ENCODE peak calls at places on chromosomes 5 and 9, in nine cellular contexts. W is activated naive CD4-positive, alpha-beta T cell; F is NAMALWA; L is iris pigment epithelial cell; O is effector memory CD4-positive, alpha-beta T cell; Q is kidney tubule cell; G is putamen; V is AG08395; J is stimulated activated CD4-positive, alpha-beta T cell treated with anti-CD3 and anti-CD28 coated beads, TNF-alpha, amount 100 ng/mL, for 24 hours. B is an unnamed sample.

GRCh38 chr9:38281196-38281595 is 111.3 kb upstream of the ALDH1B1 start:
- DNase-seq in W (no peak), F (no peak), L (no peak), O (no peak), Q (no peak), G (no peak), V (no peak), J (no peak), B (no peak)

GRCh38 chr5:127761869-127762268 is 58.7 kb downstream of the CCDC192 start:
- DNase-seq in W (no peak), F (no peak), L (no peak), O (no peak), Q (no peak), G (no peak), V (no peak), J (no peak), B (no peak)

GRCh38 chr5:149904293-149904886 is 40.2 kb downstream of the PDE6A start:
- DNase-seq in W (no peak), F (no peak), L (peak), O (no peak), Q (no peak), G (no peak), V (no peak), J (no peak), B (no peak)

GRCh38 chr9:22483528-22484060 is 37.0 kb downstream of the DMRTA1 start:
- DNase-seq in W (no peak), F (no peak), L (no peak), O (no peak), Q (no peak), G (no peak), V (no peak), J (no peak), B (no peak)

GRCh38 chr5:75020016-75020656 is 32.2 kb downstream of the GCNT4 start:
- DNase-seq in W (no peak), F (no peak), L (no peak), O (no peak), Q (peak), G (no peak), V (no peak), J (no peak), B (no peak)

GRCh38 chr5:81140942-81141341 is 92.2 kb upstream of the CKMT2 start:
- DNase-seq in W (no peak), F (no peak), L (peak), O (no peak), Q (no peak), G (no peak), V (peak), J (no peak), B (no peak)

GRCh38 chr9:89743576-89744254 is 138.9 kb downstream of the GADD45G start:
- DNase-seq in W (no peak), F (peak), L (no peak), O (peak), Q (no peak), G (no peak), V (no peak), J (no peak), B (no peak)

GRCh38 chr9:80842383-80842782 is 847.0 kb downstream of the TLE1 start:
- DNase-seq in W (no peak), F (no peak), L (no peak), O (no peak), Q (no peak), G (no peak), V (no peak), J (no peak), B (no peak)

GRCh38 chr9:76586555-76587314 is 127.8 kb downstream of the GCNT1 start:
- DNase-seq in W (no peak), F (no peak), L (no peak), O (no peak), Q (no peak), G (no peak), V (no peak), J (no peak), B (no peak)

GRCh38 chr5:167943353-167943752 is 348.1 kb upstream of the WWC1 start:
- DNase-seq in W (no peak), F (no peak), L (no peak), O (no peak), Q (no peak), G (no peak), V (no peak), J (no peak), B (no peak)

GRCh38 chr5:154977409-154977808 is 36.1 kb upstream of the KIF4B start:
- DNase-seq in W (no peak), F (no peak), L (peak), O (no peak), Q (peak), G (no peak), V (no peak), J (no peak), B (no peak)

GRCh38 chr5:156515799-156516198 is 188.8 kb downstream of the SGCD start:
- DNase-seq in W (no peak), F (no peak), L (no peak), O (no peak), Q (peak), G (no peak), V (no peak), J (no peak), B (no peak)

GRCh38 chr9:95556521-95556920 is 39.8 kb upstream of the PTCH1 start:
- DNase-seq in W (no peak), F (no peak), L (no peak), O (no peak), Q (no peak), G (no peak), V (no peak), J (no peak), B (no peak)

GRCh38 chr5:104977530-104977929 is 1414.9 kb upstream of the NUDT12 start:
- DNase-seq in W (no peak), F (no peak), L (no peak), O (no peak), Q (no peak), G (no peak), V (no peak), J (no peak), B (no peak)

GRCh38 chr5:891837-892389 is 688 bp downstream of the BRD9 start:
- DNase-seq in W (no peak), F (peak), L (peak), O (no peak), Q (peak), G (peak), V (peak), J (no peak), B (no peak)

GRCh38 chr5:151675225-151675955 is 11.3 kb downstream of the SPARC start:
- DNase-seq in W (no peak), F (no peak), L (peak), O (no peak), Q (peak), G (no peak), V (no peak), J (no peak), B (no peak)

GRCh38 chr9:26261503-26262330 is 583.5 kb upstream of the TUSC1 start:
- DNase-seq in W (no peak), F (no peak), L (peak), O (no peak), Q (peak), G (no peak), V (peak), J (no peak), B (no peak)

GRCh38 chr5:22916393-22916792 is 63.2 kb upstream of the CDH12 start:
- DNase-seq in W (no peak), F (no peak), L (no peak), O (no peak), Q (no peak), G (no peak), V (no peak), J (no peak), B (no peak)

GRCh38 chr9:29198861-29199260 is 1625.6 kb upstream of the C9orf72 start:
- DNase-seq in W (no peak), F (no peak), L (no peak), O (no peak), Q (no peak), G (no peak), V (no peak), J (no peak), B (no peak)

GRCh38 chr5:143758750-143759149 is 53.2 kb upstream of the HMHB1 start:
- DNase-seq in W (no peak), F (no peak), L (no peak), O (no peak), Q (no peak), G (no peak), V (peak), J (no peak), B (no peak)

GRCh38 chr5:169861934-169862333 is 118.4 kb downstream of the INSYN2B start:
- DNase-seq in W (no peak), F (no peak), L (peak), O (no peak), Q (no peak), G (no peak), V (peak), J (no peak), B (no peak)

GRCh38 chr5:169901896-169902295 is 78.4 kb downstream of the INSYN2B start:
- DNase-seq in W (no peak), F (no peak), L (no peak), O (no peak), Q (no peak), G (no peak), V (no peak), J (no peak), B (no peak)